ENCODE peak calls at places on chromosomes 5 and 9, in ten cellular contexts. X, B, K, G, M, H, L, R, Z and D are unnamed samples.

GRCh38 chr9:128689820-128690683 is 1.0 kb downstream of the SET start:
- DNase-seq in X (peak; percentile 48), B (peak; percentile 46), K (peak; percentile 79), G (no peak), M (peak; percentile 45), H (peak; percentile 71), L (peak; percentile 83), R (peak; percentile 74), Z (peak; percentile 51), D (peak; percentile 44)

GRCh38 chr5:137034213-137034612 is 464.9 kb downstream of the SPOCK1 start:
- DNase-seq in X (no peak), B (no peak), K (no peak), G (no peak), M (no peak), H (no peak), L (no peak), R (no peak), Z (no peak), D (no peak)

GRCh38 chr9:87910821-87911220 is 6.9 kb upstream of the SPATA31C1 start:
- DNase-seq in X (no peak), B (no peak), K (no peak), G (no peak), M (no peak), H (no peak), L (no peak), R (no peak), Z (no peak), D (no peak)

GRCh38 chr5:168592014-168592368 is 12.8 kb upstream of the PANK3 start:
- DNase-seq in X (no peak), B (peak; percentile 39), K (no peak), G (peak; percentile 88), M (no peak), H (no peak), L (no peak), R (no peak), Z (no peak), D (no peak)

GRCh38 chr9:18776836-18777820 is 255.9 kb downstream of the SAXO1 start:
- DNase-seq in X (no peak), B (no peak), K (no peak), G (no peak), M (no peak), H (no peak), L (peak; percentile 74), R (no peak), Z (no peak), D (no peak)

GRCh38 chr5:73215891-73216610 is 43.1 kb downstream of the TMEM174 start:
- DNase-seq in X (peak; percentile 50), B (peak; percentile 83), K (peak; percentile 91), G (peak; percentile 75), M (peak; percentile 85), H (no peak), L (peak; percentile 92), R (peak; percentile 85), Z (peak; percentile 80), D (peak; percentile 28)

GRCh38 chr5:55868846-55869245 is 17.7 kb downstream of the IL31RA start:
- DNase-seq in X (no peak), B (no peak), K (no peak), G (no peak), M (no peak), H (no peak), L (no peak), R (no peak), Z (no peak), D (no peak)

GRCh38 chr9:121394292-121394691 is 24.2 kb upstream of the STOM start:
- DNase-seq in X (no peak), B (no peak), K (no peak), G (no peak), M (no peak), H (no peak), L (no peak), R (no peak), Z (no peak), D (no peak)

GRCh38 chr5:62306494-62307363 is 723 bp downstream of the KIF2A start:
- DNase-seq in X (peak; percentile 75), B (peak; percentile 49), K (peak; percentile 63), G (peak; percentile 55), M (peak; percentile 41), H (peak; percentile 71), L (peak; percentile 92), R (peak; percentile 68), Z (peak; percentile 59), D (peak; percentile 43)

GRCh38 chr5:62305358-62305714 is 670 bp upstream of the KIF2A start:
- DNase-seq in X (no peak), B (no peak), K (no peak), G (no peak), M (no peak), H (no peak), L (no peak), R (no peak), Z (no peak), D (peak; percentile 5)

GRCh38 chr5:62308439-62308838 is 2.4 kb downstream of the KIF2A start:
- DNase-seq in X (no peak), B (no peak), K (no peak), G (no peak), M (no peak), H (no peak), L (no peak), R (no peak), Z (no peak), D (no peak)

GRCh38 chr5:62307364-62307689 is 1.3 kb downstream of the KIF2A start:
- DNase-seq in X (no peak), B (no peak), K (no peak), G (no peak), M (no peak), H (no peak), L (no peak), R (no peak), Z (no peak), D (no peak)

DNA sequence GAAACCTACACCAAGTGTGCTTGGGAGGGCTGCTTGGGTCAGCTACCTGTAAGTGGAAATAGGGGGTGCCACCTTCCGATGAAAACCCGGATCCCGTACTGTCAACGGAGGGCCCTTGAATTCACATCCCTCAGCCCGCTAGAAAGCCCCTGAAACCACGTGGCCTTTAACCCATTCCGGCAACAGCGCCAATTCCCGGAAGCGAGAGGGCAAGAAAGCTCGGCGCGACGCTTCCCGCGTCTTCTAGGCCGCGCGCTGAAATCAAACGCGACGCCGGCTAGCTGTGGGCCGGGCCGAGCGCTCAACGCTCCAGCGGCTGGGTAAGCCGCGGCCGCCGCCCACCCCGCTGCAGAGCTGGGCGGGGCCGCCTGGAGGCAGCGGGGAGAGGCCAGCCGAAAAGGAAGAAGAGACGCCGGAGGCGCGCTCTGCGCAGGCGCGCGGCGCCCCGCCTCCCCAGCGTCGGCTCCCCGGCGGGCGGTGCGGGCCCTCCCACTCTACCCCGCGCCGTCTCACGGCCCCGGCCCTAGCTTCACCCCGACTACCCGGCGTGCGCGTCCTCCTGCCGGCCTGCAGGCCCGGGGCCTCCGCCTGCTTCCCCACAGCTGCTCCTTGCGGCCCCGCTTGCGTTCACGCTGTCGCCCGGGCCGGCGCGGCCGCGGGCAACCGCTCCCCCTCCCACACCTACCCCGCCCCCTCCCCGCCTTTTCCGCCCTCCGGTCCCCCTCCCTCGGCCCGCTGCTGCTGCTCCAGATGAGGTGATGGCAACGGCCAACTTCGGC is at the start of gene KIF2A:
- DNase-seq in X (peak; percentile 96), B (peak; percentile 93), K (peak; percentile 98), G (peak; percentile 82), M (peak; percentile 96), H (peak; percentile 97), L (peak; percentile 98), R (peak; percentile 93), Z (peak; percentile 92), D (peak; percentile 89)
- H3K4me1 ChIP-seq in X (peaks cover 45% of the 10 kb centered on the region), B (peaks cover 8% of the 10 kb centered on the region), K (peaks cover 14% of the 10 kb centered on the region), G (no peaks in the 10 kb centered on the region), M (no peaks in the 10 kb centered on the region), H (peaks cover 36% of the 10 kb centered on the region), L (no peaks in the 10 kb centered on the region), R (peaks cover 5% of the 10 kb centered on the region), Z (peaks cover 15% of the 10 kb centered on the region), D (peaks cover 31% of the 10 kb centered on the region)

GRCh38 chr5:68445257-68446069 is 229.9 kb downstream of the PIK3R1 start:
- DNase-seq in X (no peak), B (no peak), K (no peak), G (no peak), M (no peak), H (no peak), L (no peak), R (no peak), Z (no peak), D (no peak)

GRCh38 chr5:68447530-68447929 is 232.0 kb downstream of the PIK3R1 start:
- DNase-seq in X (no peak), B (no peak), K (no peak), G (no peak), M (no peak), H (no peak), L (no peak), R (no peak), Z (no peak), D (no peak)

GRCh38 chr5:68447121-68447520 is 231.6 kb downstream of the PIK3R1 start:
- DNase-seq in X (no peak), B (no peak), K (no peak), G (no peak), M (no peak), H (no peak), L (no peak), R (no peak), Z (no peak), D (no peak)

GRCh38 chr5:68446070-68446357 is 230.5 kb downstream of the PIK3R1 start:
- DNase-seq in X (no peak), B (no peak), K (no peak), G (no peak), M (no peak), H (no peak), L (no peak), R (no peak), Z (no peak), D (no peak)

DNA sequence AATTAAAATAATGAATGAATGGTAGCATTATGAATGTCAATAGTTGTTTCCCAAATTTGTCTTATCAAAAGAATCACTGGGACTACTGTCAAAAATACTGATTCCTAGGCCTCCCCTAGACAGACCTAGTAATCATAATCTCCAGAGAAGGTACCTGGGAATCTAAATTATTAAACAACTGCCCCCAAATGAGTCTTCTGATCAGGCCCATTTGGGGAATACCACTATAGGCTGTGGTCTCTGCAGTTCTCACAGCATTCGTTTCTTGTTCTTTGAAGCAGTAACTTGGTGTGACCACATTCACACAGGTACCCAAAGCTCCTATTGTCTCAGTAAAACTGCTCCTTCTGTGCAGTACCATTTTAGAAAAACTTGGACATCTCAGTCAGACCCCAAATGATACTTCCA is 230.9 kb downstream of the PIK3R1 start:
- DNase-seq in X (no peak), B (no peak), K (no peak), G (no peak), M (no peak), H (no peak), L (no peak), R (no peak), Z (no peak), D (no peak)
- H3K4me1 ChIP-seq in X (peaks cover 2% of the 10 kb centered on the region), B (peaks cover 11% of the 10 kb centered on the region), K (peaks cover 9% of the 10 kb centered on the region), G (no peaks in the 10 kb centered on the region), M (no peaks in the 10 kb centered on the region), H (no peaks in the 10 kb centered on the region), L (peaks cover 4% of the 10 kb centered on the region), R (peaks cover 13% of the 10 kb centered on the region), Z (peaks cover 8% of the 10 kb centered on the region), D (no peaks in the 10 kb centered on the region)

GRCh38 chr5:27474395-27474794 is 436.0 kb upstream of the CDH9 start:
- DNase-seq in X (no peak), B (no peak), K (no peak), G (no peak), M (no peak), H (no peak), L (no peak), R (no peak), Z (no peak), D (no peak)
- H3K4me1 ChIP-seq in X (no peaks in the 10 kb centered on the region), B (no peaks in the 10 kb centered on the region), K (peaks cover 8% of the 10 kb centered on the region), G (no peaks in the 10 kb centered on the region), M (no peaks in the 10 kb centered on the region), H (no peaks in the 10 kb centered on the region), L (no peaks in the 10 kb centered on the region), R (peaks cover 7% of the 10 kb centered on the region), Z (no peaks in the 10 kb centered on the region), D (no peaks in the 10 kb centered on the region)

GRCh38 chr5:124704594-124705284 is 41.7 kb downstream of the ZNF608 start:
- DNase-seq in X (no peak), B (no peak), K (no peak), G (no peak), M (no peak), H (peak; percentile 85), L (no peak), R (no peak), Z (no peak), D (no peak)

GRCh38 chr5:124706041-124706440 is 40.4 kb downstream of the ZNF608 start:
- DNase-seq in X (no peak), B (no peak), K (no peak), G (no peak), M (no peak), H (peak; percentile 82), L (no peak), R (no peak), Z (no peak), D (no peak)

GRCh38 chr5:124705577-124705976 is 40.9 kb downstream of the ZNF608 start:
- DNase-seq in X (no peak), B (no peak), K (no peak), G (no peak), M (no peak), H (peak; percentile 39), L (no peak), R (no peak), Z (no peak), D (no peak)

GRCh38 chr5:124702442-124703024 is 43.9 kb downstream of the ZNF608 start:
- DNase-seq in X (no peak), B (no peak), K (no peak), G (no peak), M (no peak), H (peak; percentile 72), L (no peak), R (no peak), Z (no peak), D (no peak)

GRCh38 chr5:124703995-124704394 is 42.4 kb downstream of the ZNF608 start:
- DNase-seq in X (no peak), B (no peak), K (no peak), G (no peak), M (no peak), H (no peak), L (no peak), R (no peak), Z (no peak), D (no peak)
- H3K4me1 ChIP-seq in X (no peaks in the 10 kb centered on the region), B (peaks cover 43% of the 10 kb centered on the region), K (peaks cover 99% of the 10 kb centered on the region), G (no peaks in the 10 kb centered on the region), M (peaks cover 50% of the 10 kb centered on the region), H (peaks cover 96% of the 10 kb centered on the region), L (peaks cover 22% of the 10 kb centered on the region), R (peaks cover 13% of the 10 kb centered on the region), Z (peaks cover 49% of the 10 kb centered on the region), D (no peaks in the 10 kb centered on the region)